ENCODE peak calls at places on chromosome 19, in eight cellular contexts. Z is epithelial cell of esophagus; T is activated CD8-positive, alpha-beta memory T cell treated with anti-CD3 and anti-CD28 coated beads for 48 hours; E is activated T-helper 1 cell treated with Interleukin-2 at 50 U/mL for 16 hours; Q is effector CD8-positive, alpha-beta T cell; O is activated B cell treated with CpG ODN at 0.5 μM for 24 hours; R is CD4-positive, CD25-positive, alpha-beta regulatory T cell; L is PC-9. Y is an unnamed sample.

GRCh38 chr19:52635786-52636570 is 2.2 kb downstream of the ZNF83 start:
- DNase-seq in Q (no peak), R (no peak), Z (no peak), L (no peak), T (no peak), O (no peak), E (no peak), Y (no peak)

GRCh38 chr19:2695288-2695866 is 7.1 kb downstream of the GNG7 start:
- DNase-seq in R (no peak), L (no peak), Q (no peak), O (no peak), E (no peak), Z (no peak), T (no peak), Y (peak; percentile 3)

GRCh38 chr19:15166700-15167099 is 34.1 kb downstream of the NOTCH3 start:
- DNase-seq in R (no peak), L (no peak), E (no peak), T (no peak), O (no peak), Z (no peak), Q (no peak), Y (no peak)

GRCh38 chr19:13981988-13982501 is 24.1 kb downstream of the RFX1 start:
- DNase-seq in E (no peak), T (no peak), Q (no peak), R (no peak), O (no peak), L (no peak), Z (no peak), Y (no peak)

GRCh38 chr19:51607920-51608562 is 22.2 kb downstream of the SIGLEC5 start:
- DNase-seq in E (no peak), R (peak; percentile 55), Q (no peak), Z (peak; percentile 78), L (peak; percentile 64), O (peak; percentile 54), T (peak; percentile 18), Y (peak; percentile 91)

GRCh38 chr19:49387936-49388372 is at the start of gene KASH5:
- DNase-seq in L (peak; percentile 59), Q (peak; percentile 77), E (peak; percentile 75), R (peak; percentile 47), O (peak; percentile 75), T (peak; percentile 57), Z (peak; percentile 59), Y (no peak)

GRCh38 chr19:33215438-33216197 is 10.0 kb downstream of the SLC7A10 start:
- DNase-seq in T (no peak), Z (no peak), R (no peak), L (no peak), E (no peak), O (no peak), Q (no peak), Y (no peak)

GRCh38 chr19:34881982-34882381 is 44.7 kb upstream of the ZNF30 start:
- DNase-seq in Z (no peak), E (no peak), R (no peak), T (no peak), L (no peak), Q (no peak), O (no peak), Y (no peak)

GRCh38 chr19:54017266-54017665 is 25.8 kb downstream of the CACNG6 start:
- DNase-seq in Q (no peak), R (no peak), Z (peak; percentile 10), T (no peak), O (no peak), L (peak; percentile 46), E (no peak), Y (no peak)

GRCh38 chr19:48196321-48196761 is 25.9 kb downstream of the ZSWIM9 start:
- DNase-seq in R (no peak), Z (no peak), O (no peak), Q (no peak), T (no peak), E (no peak), L (no peak), Y (no peak)

GRCh38 chr19:16587031-16588023 is 15.1 kb upstream of the SLC35E1 start:
- DNase-seq in O (peak; percentile 69), Z (peak; percentile 84), Q (peak; percentile 21), T (no peak), R (peak; percentile 82), E (peak; percentile 39), L (no peak), Y (no peak)

GRCh38 chr19:33255781-33256180 is 30.1 kb upstream of the SLC7A10 start:
- DNase-seq in Q (no peak), T (no peak), R (no peak), L (no peak), E (no peak), Z (no peak), O (no peak), Y (no peak)

GRCh38 chr19:46717034-46717715 is at the start of gene PRKD2:
- DNase-seq in Q (peak; percentile 77), O (peak; percentile 92), E (peak; percentile 76), R (peak; percentile 87), T (peak; percentile 79), Z (peak; percentile 79), L (peak; percentile 66), Y (peak; percentile 95)

GRCh38 chr19:4909172-4909896 is at the start of gene UHRF1:
- DNase-seq in T (peak; percentile 69), O (no peak), L (no peak), R (peak; percentile 79), Q (no peak), Z (no peak), E (no peak), Y (peak; percentile 55)

GRCh38 chr19:38617283-38617763 is 430 bp downstream of the MAP4K1 start:
- DNase-seq in O (no peak), Q (no peak), T (peak; percentile 7), R (peak; percentile 39), E (peak; percentile 3), L (no peak), Z (no peak), Y (no peak)

GRCh38 chr19:6065685-6066365 is 44.5 kb downstream of the RFX2 start:
- DNase-seq in L (peak; percentile 75), Q (no peak), E (peak; percentile 28), Z (peak; percentile 41), T (peak; percentile 31), R (peak; percentile 24), O (no peak), Y (peak; percentile 47)

GRCh38 chr19:38930776-38931761 is at the start of gene MRPS12:
- DNase-seq in E (peak; percentile 95), L (peak; percentile 96), O (no peak), R (peak; percentile 100), Q (peak; percentile 95), T (peak; percentile 92), Z (peak; percentile 100), Y (peak; percentile 98)

GRCh38 chr19:35896643-35897040 is 3.7 kb downstream of the NFKBID start:
- DNase-seq in T (no peak), O (no peak), Z (no peak), R (no peak), Q (no peak), L (no peak), E (no peak), Y (no peak)

GRCh38 chr19:31548941-31549340 is 199.7 kb upstream of the TSHZ3 start:
- DNase-seq in R (no peak), T (no peak), L (no peak), Q (no peak), E (no peak), Z (peak; percentile 9), O (no peak), Y (no peak)

GRCh38 chr19:46480409-46480808 is 9.0 kb upstream of the PNMA8A start:
- DNase-seq in L (no peak), R (no peak), Q (no peak), E (no peak), O (no peak), Z (no peak), T (no peak), Y (no peak)

GRCh38 chr19:38599722-38600121 is 18.0 kb downstream of the MAP4K1 start:
- DNase-seq in L (no peak), R (no peak), Q (no peak), O (no peak), E (no peak), T (no peak), Z (no peak), Y (no peak)

GRCh38 chr19:45999653-46000121 is 4.4 kb downstream of the CCDC61 start:
- DNase-seq in T (no peak), O (no peak), Q (no peak), R (no peak), E (no peak), Z (peak; percentile 42), L (no peak), Y (no peak)

GRCh38 chr19:426725-427445 is 17.9 kb upstream of the C2CD4C start:
- DNase-seq in L (no peak), E (no peak), Q (no peak), O (no peak), T (no peak), Z (no peak), R (no peak), Y (no peak)

GRCh38 chr19:39083983-39084731 is at the start of gene ACP7:
- DNase-seq in T (no peak), E (no peak), Z (no peak), R (peak; percentile 13), Q (no peak), L (peak; percentile 38), O (no peak), Y (peak; percentile 78)

GRCh38 chr19:38059897-38060296 is 152.9 kb downstream of the SIPA1L3 start:
- DNase-seq in L (no peak), T (no peak), E (no peak), R (peak; percentile 63), Q (no peak), Z (peak; percentile 51), O (no peak), Y (no peak)

GRCh38 chr19:8363803-8364771 is at the start of gene ANGPTL4:
- DNase-seq in Z (peak; percentile 80), Q (peak; percentile 5), T (peak; percentile 40), E (no peak), R (peak; percentile 53), O (no peak), L (no peak), Y (peak; percentile 40)

GRCh38 chr19:41868120-41868988 is 8.3 kb downstream of the RPS19 start:
- DNase-seq in R (no peak), Z (no peak), E (no peak), T (no peak), O (no peak), Q (no peak), L (no peak), Y (no peak)

GRCh38 chr19:1000095-1000494 is at the start of gene GRIN3B:
- DNase-seq in T (peak; percentile 44), O (peak; percentile 48), R (peak; percentile 57), E (peak; percentile 37), Z (peak; percentile 76), L (peak; percentile 42), Q (peak; percentile 38), Y (peak; percentile 43)

Y was measured in Calu3.